ENCODE peak calls at places on chromosomes 1 and 21, in four cellular contexts. S, X, R and H are unnamed samples.

GRCh38 chr1:150560576-150560975 is 11.4 kb downstream of the ADAMTSL4 start:
- DNase-seq in S (no peak), X (no peak), R (no peak), H (no peak)

GRCh38 chr21:27519357-27519756 is 552.5 kb upstream of the ADAMTS5 start:
- DNase-seq in S (no peak), R (no peak), X (peak), H (peak)

GRCh38 chr1:92883297-92883696 is 51.5 kb downstream of the RPL5 start:
- DNase-seq in S (no peak), R (no peak), X (no peak), H (no peak)

GRCh38 chr1:115262886-115263285 is 75.2 kb downstream of the NGF start:
- DNase-seq in S (no peak), R (no peak), X (no peak), H (peak)

GRCh38 chr1:245871881-245872280 is 635.2 kb downstream of the SMYD3 start:
- DNase-seq in X (no peak), S (no peak), R (no peak), H (no peak)

GRCh38 chr1:234478481-234479309 is at the start of gene TARBP1:
- DNase-seq in S (peak), X (peak), R (peak), H (peak)

GRCh38 chr1:77539510-77540142 is 142.8 kb downstream of the ZZZ3 start:
- DNase-seq in R (peak), X (peak), S (no peak), H (peak)

GRCh38 chr21:31316488-31317169 is 27.4 kb downstream of the TIAM1 start:
- DNase-seq in X (peak), S (peak), R (no peak), H (no peak)

GRCh38 chr1:1426496-1426960 is 5.5 kb upstream of the ANKRD65 start:
- DNase-seq in X (no peak), R (peak), S (no peak), H (no peak)

GRCh38 chr1:228342627-228343210 is 63.9 kb downstream of the TRIM11 start:
- DNase-seq in X (no peak), S (no peak), R (no peak), H (no peak)

GRCh38 chr21:44702111-44702972 is 5.4 kb downstream of the KRTAP10-12 start:
- DNase-seq in R (peak), X (no peak), S (no peak), H (no peak)

GRCh38 chr21:25402134-25402957 is 204.9 kb downstream of the MRPL39 start:
- DNase-seq in S (no peak), X (no peak), R (no peak), H (no peak)

GRCh38 chr1:14142397-14143095 is 442.6 kb downstream of the PRDM2 start:
- DNase-seq in X (no peak), R (no peak), S (no peak), H (peak)

GRCh38 chr1:162498442-162498785 is 796 bp downstream of the UHMK1 start:
- DNase-seq in X (peak), S (no peak), R (no peak), H (peak)

GRCh38 chr1:243712890-243713425 is 137.1 kb downstream of the AKT3 start:
- DNase-seq in X (no peak), S (peak), R (no peak), H (peak)

GRCh38 chr1:177794316-177794991 is 175.4 kb downstream of the SEC16B start:
- DNase-seq in R (no peak), S (no peak), X (no peak), H (no peak)

GRCh38 chr1:39277876-39278275 is 73.4 kb downstream of the MACF1 start:
- DNase-seq in X (no peak), S (no peak), R (no peak), H (no peak)

GRCh38 chr21:41459884-41460534 is 34.0 kb downstream of the MX1 start:
- DNase-seq in S (no peak), R (no peak), X (no peak), H (no peak)

GRCh38 chr1:94801919-94802546 is 18.1 kb upstream of the SLC44A3 start:
- DNase-seq in R (peak), X (peak), S (peak), H (peak)

GRCh38 chr21:33642896-33643657 is 776 bp downstream of the ITSN1 start:
- DNase-seq in R (peak), X (peak), S (no peak), H (peak)

GRCh38 chr21:45499201-45499750 is 43.0 kb downstream of the SLC19A1 start:
- DNase-seq in X (no peak), S (no peak), R (no peak), H (no peak)

GRCh38 chr1:22747021-22747734 is 36.5 kb downstream of the EPHB2 start:
- DNase-seq in X (peak), S (no peak), R (no peak), H (peak)

GRCh38 chr1:47624531-47624930 is 186.7 kb downstream of the FOXD2 start:
- DNase-seq in X (peak), S (peak), R (no peak), H (no peak)

DNA sequence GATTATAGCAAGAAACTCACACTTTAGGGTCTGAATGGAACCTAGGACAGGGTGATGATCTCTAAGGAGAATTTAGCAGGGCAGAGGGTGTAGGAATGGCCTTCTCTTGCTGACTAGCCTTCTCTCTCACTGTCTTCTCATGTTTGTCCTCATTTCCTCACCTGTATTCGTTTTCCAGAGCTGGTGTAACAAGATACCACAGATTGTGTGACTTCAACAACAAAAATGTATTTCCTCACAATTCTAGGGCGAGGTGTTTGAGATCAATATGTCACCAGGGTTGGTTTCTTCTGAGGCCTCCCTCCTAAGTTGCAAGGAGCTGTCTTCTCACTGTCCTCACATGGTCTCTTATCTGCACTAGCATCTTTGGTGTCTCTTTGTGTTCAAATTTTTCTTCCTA is 177.9 kb upstream of the C1orf87 start:
- DNase-seq in S (no peak), R (no peak), X (no peak), H (no peak)
- H3K4me2 ChIP-seq in S (no peak), R (no peak), X (no peak), H (no peak)

GRCh38 chr1:166166701-166167394 is at the start of gene FAM78B:
- DNase-seq in S (peak), X (peak), R (peak), H (peak)
- TF ChIP-seq CTCF in S (no peak), X (no peak), R (no peak), H (no peak)

DNA sequence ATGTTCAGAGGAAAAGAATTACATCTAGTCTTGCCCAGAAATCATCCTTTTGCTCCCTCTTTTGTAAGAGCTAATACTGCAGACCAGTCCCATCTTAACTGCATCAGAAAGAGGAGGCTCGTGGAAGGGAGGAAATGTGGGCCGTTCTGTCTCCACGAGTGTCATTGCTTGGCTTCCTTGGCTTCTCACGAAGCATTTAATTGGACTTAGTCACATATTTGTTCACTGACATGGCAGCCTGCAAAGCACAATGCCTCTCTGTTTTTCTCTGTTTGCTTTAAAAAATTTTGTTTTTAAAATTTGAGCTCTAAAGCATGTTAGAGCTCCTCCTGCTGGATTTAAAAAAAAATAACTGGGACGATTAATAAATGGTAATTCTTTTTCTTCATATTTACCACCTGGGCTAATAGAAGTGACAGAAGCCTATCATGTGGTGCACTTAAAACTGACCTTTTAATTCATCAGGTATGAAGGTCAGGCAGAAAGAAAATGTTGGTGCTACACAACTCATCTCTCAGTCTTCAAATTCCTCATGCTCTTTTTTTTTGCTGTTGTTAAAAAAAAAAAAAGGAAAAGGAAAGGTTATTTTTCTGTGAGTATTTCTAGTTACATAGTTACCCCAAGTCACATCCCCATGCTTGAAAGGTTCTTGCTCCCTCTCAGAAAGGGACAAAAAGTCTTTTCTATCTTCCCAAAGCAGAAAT is 21.0 kb upstream of the C1orf105 start:
- DNase-seq in S (peak), R (peak), X (peak), H (peak)
- H3K9ac ChIP-seq in S (no peak), R (peak), X (no peak), H (no peak)

GRCh38 chr1:37995773-37996379 is 6.1 kb upstream of the SF3A3 start:
- DNase-seq in R (peak), X (no peak), S (no peak), H (peak)
- H3K4me2 ChIP-seq in R (peak), X (peak), S (no peak), H (peak)

DNA sequence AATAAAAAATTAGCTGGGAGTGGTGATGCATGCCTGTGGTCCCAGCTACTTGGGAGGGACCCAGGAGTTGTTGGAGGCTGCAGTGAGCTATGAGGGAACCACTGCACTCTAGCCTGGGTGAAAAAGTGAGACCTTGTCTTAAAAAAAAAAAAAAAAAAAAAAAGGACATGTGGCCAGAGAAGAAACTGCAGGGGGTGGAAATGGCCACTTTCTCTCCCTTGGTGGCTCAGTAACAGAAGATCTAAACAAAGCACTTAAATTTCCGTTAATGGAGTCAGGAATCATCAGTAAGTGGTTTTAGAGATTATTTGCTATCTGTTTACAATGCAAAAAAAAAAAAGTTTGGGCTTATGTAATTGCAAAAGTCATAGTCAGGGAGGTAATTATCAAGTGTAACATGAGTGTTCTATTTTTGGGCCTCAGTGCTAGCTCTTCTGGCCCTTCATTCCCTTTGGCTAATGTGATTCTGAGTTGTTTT is 19.3 kb upstream of the OPRD1 start:
- DNase-seq in X (no peak), R (no peak), S (no peak), H (no peak)
- TF ChIP-seq CTCF in X (no peak), R (peak), S (peak), H (no peak)

DNA sequence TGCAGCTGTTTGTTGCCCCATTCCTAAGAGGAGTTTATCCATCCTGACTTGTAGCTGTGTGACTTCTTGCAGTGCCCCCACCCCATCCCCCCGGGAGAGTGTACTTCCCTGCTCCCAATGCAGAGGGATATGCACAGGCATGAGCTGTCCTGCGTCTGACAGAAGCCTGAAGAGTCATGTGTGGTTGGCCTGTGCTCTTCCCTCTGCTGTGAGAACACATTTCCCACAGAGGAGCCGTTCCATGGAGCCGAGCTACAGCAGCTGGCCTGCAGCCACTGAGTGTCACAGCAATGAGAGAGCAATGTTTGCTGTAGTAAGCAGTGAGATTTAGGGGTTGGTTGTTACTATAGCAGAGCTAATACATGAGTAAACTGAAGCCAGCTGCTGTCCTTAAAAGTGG is 22.1 kb downstream of the PARS2 start:
- DNase-seq in X (no peak), R (no peak), S (no peak), H (no peak)
- H3K9ac ChIP-seq in X (no peak), R (no peak), S (no peak), H (no peak)

GRCh38 chr1:151964510-151964909 is 29.1 kb downstream of the S100A10 start:
- DNase-seq in X (no peak), S (no peak), R (no peak), H (no peak)

GRCh38 chr1:151963288-151963687 is 30.4 kb downstream of the S100A10 start:
- DNase-seq in S (no peak), X (no peak), R (no peak), H (no peak)

GRCh38 chr1:151958959-151959358 is 34.7 kb downstream of the S100A10 start:
- DNase-seq in S (no peak), R (no peak), X (no peak), H (no peak)

GRCh38 chr1:151961795-151962194 is 31.9 kb downstream of the S100A10 start:
- DNase-seq in S (no peak), R (no peak), X (no peak), H (no peak)

GRCh38 chr1:151960780-151961513 is 32.7 kb downstream of the S100A10 start:
- DNase-seq in R (no peak), S (no peak), X (no peak), H (no peak)
- H3K4me2 ChIP-seq in R (no peak), S (no peak), X (no peak), H (no peak)

GRCh38 chr1:50968021-50968883 is 1.8 kb upstream of the CDKN2C start:
- DNase-seq in X (peak), S (peak), R (peak), H (peak)
- TF ChIP-seq CTCF in X (peak), S (peak), R (peak), H (peak)

DNA sequence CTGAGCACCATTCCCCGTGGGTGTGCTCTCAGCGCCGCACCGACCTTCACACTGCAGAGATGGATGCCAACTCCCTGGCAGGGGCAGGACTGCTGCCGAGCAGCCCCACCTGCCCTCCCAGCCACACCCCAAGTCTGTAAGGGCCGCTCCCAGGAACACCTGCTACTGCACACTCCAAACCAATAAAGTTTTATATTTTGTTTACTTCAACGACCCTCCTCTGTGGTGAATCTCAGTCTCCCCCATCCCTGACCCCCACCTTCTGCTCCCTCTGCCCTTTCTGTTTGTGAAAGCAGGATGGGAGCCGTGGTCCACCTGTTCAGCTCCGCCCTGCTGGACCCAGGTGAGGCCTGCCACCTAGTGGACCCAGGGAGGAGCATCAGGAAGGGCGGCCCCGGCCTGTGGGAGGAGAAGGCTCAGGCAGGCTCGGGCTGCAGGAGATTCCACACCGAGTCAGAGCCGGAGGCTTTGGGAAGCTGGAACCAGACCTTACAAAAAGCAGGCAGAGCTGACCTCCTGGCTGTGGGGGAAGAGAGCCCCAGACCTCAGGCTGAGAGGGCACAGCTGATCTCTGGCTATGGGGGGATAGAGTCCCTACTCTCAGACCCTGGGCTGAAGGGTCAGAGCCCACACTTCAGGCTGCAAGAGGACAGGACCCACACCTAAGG is 982 bp upstream of the TMEM82 start:
- DNase-seq in X (peak), S (peak), R (peak), H (peak)
- H3K9ac ChIP-seq in X (no peak), S (no peak), R (no peak), H (no peak)